ENCODE peak calls at places on chromosomes 6 and 20, in eight cellular contexts. M, Q, L, H, R, C, I and Z are unnamed samples.
A peak's percentile ranks its signal among the peaks of the same experiment; 100 is the strongest.

GRCh38 chr20:39659010-39659409 is 696.9 kb downstream of the DHX35 start:
- DNase-seq in M (no peak), Q (no peak), L (no peak), H (no peak), R (no peak), C (no peak), I (no peak), Z (no peak)

GRCh38 chr6:81145506-81145905 is 607.0 kb downstream of the TENT5A start:
- DNase-seq in M (no peak), Q (no peak), L (no peak), H (no peak), R (no peak), C (no peak), I (no peak), Z (no peak)

GRCh38 chr6:108771421-108771820 is 76.8 kb upstream of the ARMC2 start:
- DNase-seq in M (no peak), Q (no peak), L (no peak), H (no peak), R (no peak), C (no peak), I (no peak), Z (no peak)

GRCh38 chr6:105424177-105424783 is 21.4 kb upstream of the PREP start:
- DNase-seq in M (peak; percentile 31), Q (peak; percentile 57), L (peak; percentile 63), H (peak; percentile 73), R (peak; percentile 70), C (no peak), I (no peak), Z (no peak)

GRCh38 chr6:107550241-107550840 is 60.4 kb downstream of the SOBP start:
- DNase-seq in M (no peak), Q (no peak), L (no peak), H (no peak), R (peak; percentile 87), C (no peak), I (no peak), Z (no peak)

GRCh38 chr20:56957737-56958553 is 308.5 kb downstream of the BMP7 start:
- DNase-seq in M (no peak), Q (peak; percentile 78), L (no peak), H (no peak), R (no peak), C (no peak), I (no peak), Z (no peak)

GRCh38 chr20:20393207-20393606 is 25.3 kb downstream of the INSM1 start:
- DNase-seq in M (no peak), Q (no peak), L (peak; percentile 89), H (no peak), R (no peak), C (no peak), I (no peak), Z (no peak)

GRCh38 chr6:26473429-26473757 is 15.6 kb downstream of the BTN2A1 start:
- DNase-seq in M (no peak), Q (no peak), L (no peak), H (no peak), R (no peak), C (no peak), I (no peak), Z (no peak)

GRCh38 chr20:62141397-62142251 is 1.6 kb downstream of the PSMA7 start:
- DNase-seq in M (no peak), Q (no peak), L (peak; percentile 38), H (peak; percentile 57), R (peak; percentile 38), C (no peak), I (no peak), Z (no peak)

GRCh38 chr6:131216277-131216676 is 81.0 kb downstream of the AKAP7 start:
- DNase-seq in M (no peak), Q (no peak), L (no peak), H (no peak), R (no peak), C (no peak), I (no peak), Z (no peak)

GRCh38 chr20:10402938-10403593 is 31.0 kb downstream of the MKKS start:
- DNase-seq in M (no peak), Q (no peak), L (peak; percentile 6), H (no peak), R (no peak), C (no peak), I (no peak), Z (no peak)

GRCh38 chr20:53738945-53739798 is 145.5 kb upstream of the ZNF217 start:
- DNase-seq in M (no peak), Q (no peak), L (no peak), H (no peak), R (peak; percentile 20), C (no peak), I (no peak), Z (no peak)

GRCh38 chr6:134123666-134124208 is 71.3 kb upstream of the SLC2A12 start:
- DNase-seq in M (peak; percentile 19), Q (peak; percentile 27), L (peak; percentile 72), H (no peak), R (peak; percentile 57), C (no peak), I (no peak), Z (no peak)

GRCh38 chr20:32521780-32522524 is 63.2 kb downstream of the NOL4L start:
- DNase-seq in M (peak; percentile 79), Q (peak; percentile 75), L (peak; percentile 49), H (peak; percentile 83), R (peak; percentile 73), C (peak; percentile 68), I (peak; percentile 81), Z (no peak)

GRCh38 chr6:37354526-37355384 is 972 bp downstream of the RNF8 start:
- DNase-seq in M (peak; percentile 25), Q (peak; percentile 44), L (peak; percentile 17), H (peak; percentile 49), R (peak; percentile 30), C (no peak), I (no peak), Z (no peak)

GRCh38 chr6:105601541-105602174 is 198.8 kb upstream of the PREP start:
- DNase-seq in M (peak; percentile 51), Q (no peak), L (peak; percentile 100), H (no peak), R (peak; percentile 35), C (peak; percentile 70), I (peak; percentile 53), Z (peak; percentile 84)

GRCh38 chr6:40848868-40849524 is 190.0 kb downstream of the UNC5CL start:
- DNase-seq in M (no peak), Q (no peak), L (no peak), H (no peak), R (no peak), C (no peak), I (no peak), Z (no peak)

GRCh38 chr6:40841721-40842120 is 197.3 kb downstream of the UNC5CL start:
- DNase-seq in M (no peak), Q (no peak), L (no peak), H (no peak), R (no peak), C (no peak), I (no peak), Z (no peak)

GRCh38 chr6:40844241-40844640 is 194.8 kb downstream of the UNC5CL start:
- DNase-seq in M (no peak), Q (no peak), L (no peak), H (no peak), R (no peak), C (no peak), I (no peak), Z (no peak)

GRCh38 chr6:40848038-40848437 is 191.0 kb downstream of the UNC5CL start:
- DNase-seq in M (no peak), Q (no peak), L (peak; percentile 16), H (no peak), R (no peak), C (no peak), I (no peak), Z (no peak)

DNA sequence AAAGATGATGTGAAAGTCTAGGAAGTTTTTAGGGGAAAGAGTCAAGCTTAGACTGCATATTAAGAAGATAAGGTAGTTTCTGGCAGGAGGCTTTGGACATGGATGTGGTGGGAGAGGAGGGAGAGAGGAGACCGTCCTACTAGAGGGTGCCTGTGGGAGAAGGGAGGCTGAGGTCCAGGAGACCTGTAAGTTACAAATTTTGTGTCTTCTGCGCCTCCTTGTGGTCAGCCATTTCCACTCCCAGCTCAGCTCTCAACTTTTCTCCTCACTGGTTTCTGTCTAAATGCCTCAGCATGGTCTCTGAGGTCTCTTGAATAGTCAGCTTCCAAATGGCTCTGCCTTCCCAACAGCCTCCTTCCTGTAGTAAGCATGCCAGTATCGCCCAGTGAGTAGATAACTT is 193.4 kb downstream of the UNC5CL start:
- DNase-seq in M (peak; percentile 15), Q (peak; percentile 86), L (peak; percentile 37), H (no peak), R (peak; percentile 36), C (no peak), I (no peak), Z (no peak)
- TF ChIP-seq CTCF in M (peak; percentile 44), Q (peak; percentile 98), L (peak; percentile 53), H (peak; percentile 35), R (peak; percentile 77), C (peak; percentile 25), I (peak; percentile 43), Z (peak; percentile 48)

GRCh38 chr6:93248591-93248990 is 170.8 kb downstream of the EPHA7 start:
- DNase-seq in M (no peak), Q (no peak), L (no peak), H (no peak), R (no peak), C (no peak), I (no peak), Z (no peak)
- H3K4me3 ChIP-seq in M (no peak overlapping the region), Q (no peak overlapping the region), L (no peak overlapping the region), H (no peak overlapping the region), R (no peak overlapping the region), C (no peak overlapping the region), I (no peak overlapping the region), Z (no peak overlapping the region)

GRCh38 chr6:52522655-52523054 is 54.2 kb downstream of the TRAM2 start:
- DNase-seq in M (no peak), Q (no peak), L (peak; percentile 51), H (no peak), R (no peak), C (no peak), I (no peak), Z (no peak)
- H3K27ac ChIP-seq in M (peak overlapping the region; percentile 78), Q (no peak overlapping the region), L (peak overlapping the region; percentile 64), H (no peak overlapping the region), R (no peak overlapping the region), C (peak overlapping the region; percentile 66), I (peak overlapping the region; percentile 35), Z (peak overlapping the region; percentile 66)

GRCh38 chr6:49565855-49566254 is 15.4 kb downstream of the C6orf141 start:
- DNase-seq in M (no peak), Q (no peak), L (no peak), H (no peak), R (no peak), C (no peak), I (no peak), Z (no peak)

GRCh38 chr6:49565261-49565660 is 14.8 kb downstream of the C6orf141 start:
- DNase-seq in M (no peak), Q (no peak), L (no peak), H (no peak), R (no peak), C (no peak), I (no peak), Z (no peak)

DNA sequence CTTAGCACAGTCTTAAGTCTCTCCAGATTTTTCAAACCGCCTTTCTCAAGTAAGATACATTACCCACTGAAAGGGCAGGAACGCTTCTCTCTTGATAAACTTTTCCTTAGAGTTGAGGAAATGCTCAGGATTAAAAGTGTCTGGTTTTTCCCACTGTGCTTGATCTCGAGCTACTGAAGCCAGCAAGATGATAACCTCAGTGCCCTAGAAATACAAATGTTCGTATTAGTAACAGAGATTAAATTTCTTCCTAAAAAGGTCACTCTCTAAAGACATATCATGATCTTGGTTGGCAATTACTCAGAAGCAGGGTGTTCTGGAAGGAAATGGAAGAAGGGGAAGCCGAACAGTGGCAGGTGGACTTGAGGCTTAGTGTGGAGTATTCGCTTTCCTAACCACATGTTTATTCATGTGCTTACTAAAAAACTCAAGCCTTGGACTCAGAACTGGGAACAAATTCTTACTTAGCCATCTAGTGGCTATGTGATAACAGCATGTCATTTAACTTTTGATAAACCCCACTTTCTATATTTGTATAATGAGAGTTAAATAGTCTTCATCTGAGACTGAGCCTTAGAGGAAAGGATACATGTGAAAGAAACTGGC is 20.1 kb downstream of the C6orf141 start:
- DNase-seq in M (no peak), Q (no peak), L (peak; percentile 1), H (no peak), R (no peak), C (no peak), I (no peak), Z (no peak)
- TF ChIP-seq CTCF in M (peak; percentile 44), Q (no peak), L (peak; percentile 2), H (no peak), R (no peak), C (no peak), I (no peak), Z (no peak)